ENCODE peak calls at places on chromosomes 5 and 9, in five cellular contexts. X is GM12865, C is Calu3, J is ureter, K is left cardiac atrium. E is an unnamed sample.

GRCh38 chr5:66169534-66169933 is 25.4 kb downstream of the SREK1 start:
- DNase-seq in X (peak), C (no peak), J (no peak), K (no peak), E (no peak)

GRCh38 chr9:134236001-134236421 is 71.6 kb upstream of the RNU6ATAC start:
- DNase-seq in X (no peak), C (no peak), J (no peak), K (no peak), E (no peak)

GRCh38 chr5:72525816-72526215 is 18.6 kb upstream of the ZNF366 start:
- DNase-seq in X (no peak), C (no peak), J (no peak), K (no peak), E (no peak)

GRCh38 chr5:34712565-34712964 is 56.4 kb downstream of the RAI14 start:
- DNase-seq in X (no peak), C (no peak), J (no peak), K (no peak), E (no peak)

GRCh38 chr9:135037521-135038250 is 49.8 kb upstream of the OLFM1 start:
- DNase-seq in X (no peak), C (no peak), J (no peak), K (no peak), E (peak)

GRCh38 chr5:61587120-61587519 is 255.1 kb downstream of the ZSWIM6 start:
- DNase-seq in X (no peak), C (no peak), J (no peak), K (no peak), E (no peak)

GRCh38 chr9:91166796-91167366 is 194.8 kb downstream of the AUH start:
- DNase-seq in X (no peak), C (no peak), J (no peak), K (no peak), E (no peak)

GRCh38 chr5:6781711-6782110 is 68.5 kb downstream of the TENT4A start:
- DNase-seq in X (no peak), C (no peak), J (no peak), K (no peak), E (no peak)

GRCh38 chr5:50320131-50320749 is 120.8 kb downstream of the EMB start:
- DNase-seq in X (no peak), C (no peak), J (no peak), K (no peak), E (no peak)

GRCh38 chr5:16600397-16600796 is 16.4 kb downstream of the RETREG1 start:
- DNase-seq in X (no peak), C (no peak), J (no peak), K (peak), E (peak)